ENCODE peak calls at places on chromosome 6, in ten cellular contexts. H is Panc1, U is brain microvascular endothelial cell, B is GM10248, Q is heart left ventricle, Y is ovary, S is astrocyte of the spinal cord, G is mucosa of descending colon, X is PC-3, P is Calu3. E is an unnamed sample.

GRCh38 chr6:37569999-37570776 is 70.5 kb upstream of the CCDC167 start:
- DNase-seq in B (no peak), U (no peak), G (no peak), Q (no peak), X (no peak), Y (no peak), S (no peak), P (no peak), H (no peak), E (no peak)

GRCh38 chr6:137881522-137881886 is 14.4 kb downstream of the TNFAIP3 start:
- DNase-seq in B (no peak), X (no peak), U (no peak), G (no peak), H (no peak), P (no peak), S (no peak), Y (no peak), Q (no peak), E (no peak)

GRCh38 chr6:92706976-92707375 is 712.4 kb downstream of the EPHA7 start:
- DNase-seq in U (no peak), P (no peak), Y (no peak), X (peak), Q (no peak), B (no peak), S (no peak), H (no peak), G (no peak), E (no peak)

GRCh38 chr6:55034752-55035151 is 139.6 kb upstream of the HCRTR2 start:
- DNase-seq in U (no peak), P (no peak), S (no peak), G (no peak), X (no peak), H (no peak), B (no peak), Q (no peak), Y (no peak), E (no peak)

GRCh38 chr6:1481326-1481725 is 92.0 kb downstream of the FOXF2 start:
- DNase-seq in Y (no peak), U (peak), X (peak), G (no peak), B (no peak), S (peak), Q (no peak), H (no peak), P (no peak), E (peak)

GRCh38 chr6:139540276-139540675 is 165.8 kb upstream of the CITED2 start:
- DNase-seq in Y (no peak), S (peak), Q (peak), G (no peak), P (peak), U (peak), X (peak), B (no peak), H (peak), E (no peak)

GRCh38 chr6:102051001-102051400 is 657.5 kb downstream of the GRIK2 start:
- DNase-seq in H (no peak), S (no peak), Y (no peak), U (no peak), X (no peak), B (no peak), Q (no peak), G (no peak), P (no peak), E (no peak)

GRCh38 chr6:131966443-131966842 is 15.3 kb upstream of the CCN2 start:
- DNase-seq in Y (no peak), H (no peak), P (no peak), G (no peak), B (no peak), U (peak), X (no peak), S (peak), Q (no peak), E (no peak)

GRCh38 chr6:170480045-170480714 is 72.9 kb downstream of the PSMB1 start:
- DNase-seq in U (peak), H (no peak), B (no peak), Q (no peak), S (peak), P (no peak), X (no peak), Y (peak), G (no peak), E (no peak)

GRCh38 chr6:633611-634010 is 23.3 kb downstream of the HUS1B start:
- DNase-seq in G (no peak), Q (no peak), B (no peak), Y (no peak), P (no peak), U (no peak), X (no peak), H (no peak), S (no peak), E (no peak)

GRCh38 chr6:14442250-14442649 is 324.7 kb downstream of the CD83 start:
- DNase-seq in P (no peak), Y (no peak), X (no peak), S (no peak), Q (no peak), H (no peak), B (no peak), G (no peak), U (no peak), E (no peak)

GRCh38 chr6:131923356-131923755 is 27.8 kb downstream of the CCN2 start:
- DNase-seq in H (no peak), Q (no peak), G (peak), B (no peak), U (peak), S (peak), X (peak), P (peak), Y (peak), E (peak)

GRCh38 chr6:166715065-166715464 is 88.0 kb upstream of the RPS6KA2 start:
- DNase-seq in Q (no peak), U (no peak), B (no peak), X (no peak), H (no peak), P (no peak), Y (no peak), S (no peak), G (no peak), E (no peak)

GRCh38 chr6:17666646-17667045 is 40.1 kb downstream of the NUP153 start:
- DNase-seq in X (no peak), B (no peak), Y (no peak), G (no peak), Q (no peak), S (no peak), P (no peak), U (no peak), H (no peak), E (no peak)

GRCh38 chr6:57086843-57087242 is 3.1 kb upstream of the ZNF451 start:
- DNase-seq in U (no peak), P (no peak), X (no peak), Q (no peak), S (no peak), G (no peak), H (no peak), B (no peak), Y (no peak), E (no peak)

GRCh38 chr6:39231844-39232243 is 2.6 kb upstream of the KCNK5 start:
- DNase-seq in P (no peak), X (no peak), U (no peak), G (no peak), Y (no peak), Q (no peak), S (no peak), B (no peak), H (no peak), E (no peak)

GRCh38 chr6:52649521-52649920 is 21.4 kb upstream of the TMEM14A start:
- DNase-seq in Q (no peak), S (no peak), P (no peak), Y (no peak), B (no peak), U (no peak), G (no peak), X (no peak), H (no peak), E (no peak)

GRCh38 chr6:30150671-30151395 is 10.2 kb downstream of the TRIM10 start:
- DNase-seq in Q (no peak), H (no peak), S (no peak), B (no peak), U (no peak), G (no peak), P (no peak), Y (no peak), X (no peak), E (peak)

GRCh38 chr6:143233563-143234285 is 173.0 kb downstream of the AIG1 start:
- DNase-seq in P (no peak), X (no peak), G (no peak), S (no peak), B (no peak), U (no peak), H (no peak), Q (no peak), Y (no peak), E (no peak)

GRCh38 chr6:37042139-37042538 is 36.7 kb downstream of the FGD2 start:
- DNase-seq in X (no peak), G (peak), S (no peak), U (no peak), H (no peak), B (no peak), Q (no peak), Y (no peak), P (no peak), E (no peak)

GRCh38 chr6:71510057-71510713 is 221.6 kb downstream of the OGFRL1 start:
- DNase-seq in Q (peak), S (peak), Y (peak), H (no peak), G (peak), B (peak), P (peak), X (peak), U (peak), E (peak)

DNA sequence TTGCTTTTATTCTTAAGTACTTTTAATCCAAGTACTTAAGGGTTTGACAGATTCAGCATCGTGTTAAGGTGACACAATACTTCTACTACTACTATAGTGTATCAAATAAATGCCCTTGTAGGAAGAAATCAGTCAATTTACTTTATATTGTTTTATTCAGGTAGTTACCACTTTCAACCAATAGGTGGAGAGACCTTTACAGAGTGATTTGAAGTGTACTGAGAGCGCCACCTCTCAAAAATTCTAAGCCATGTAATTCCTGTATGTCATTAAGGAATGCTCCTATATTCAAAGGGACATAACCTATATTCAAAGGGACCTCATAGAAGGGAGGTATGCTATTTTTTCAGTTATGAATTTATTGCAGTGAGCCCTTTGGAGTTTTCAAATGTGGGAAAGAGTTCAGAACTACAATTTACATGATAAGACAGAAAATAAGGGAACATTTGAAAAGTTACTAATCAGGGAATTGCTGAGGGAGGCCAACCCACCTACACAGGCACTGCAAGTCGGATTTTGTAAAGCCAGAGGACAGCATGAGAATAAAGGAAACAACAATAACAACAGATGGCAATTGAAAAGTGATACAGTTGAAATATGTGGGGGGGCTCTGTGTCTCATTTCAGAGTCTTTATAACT is 955.6 kb downstream of the TBC1D32 start:
- DNase-seq in H (peak), P (no peak), B (peak), Q (no peak), X (peak), U (no peak), Y (no peak), G (no peak), S (peak), E (peak)
- TF ChIP-seq CTCF in H (peak), P (peak), B (peak), Q (peak), X (peak), U (peak), Y (no peak), G (no peak), S (peak), E (peak)

GRCh38 chr6:15824851-15825250 is 162.0 kb upstream of the DTNBP1 start:
- DNase-seq in P (no peak), G (no peak), Y (no peak), S (no peak), H (no peak), U (no peak), B (no peak), X (no peak), Q (no peak), E (no peak)

GRCh38 chr6:15827492-15828255 is 164.8 kb upstream of the DTNBP1 start:
- DNase-seq in U (no peak), S (no peak), Q (peak), X (no peak), H (no peak), P (no peak), B (no peak), Y (no peak), G (no peak), E (no peak)

GRCh38 chr6:15825332-15825930 is 162.6 kb upstream of the DTNBP1 start:
- DNase-seq in B (no peak), Q (no peak), U (no peak), P (no peak), G (no peak), Y (no peak), S (no peak), H (no peak), X (no peak), E (no peak)

GRCh38 chr6:15823838-15824414 is 161.1 kb upstream of the DTNBP1 start:
- DNase-seq in Q (no peak), X (no peak), Y (no peak), S (no peak), H (no peak), U (no peak), B (peak), P (no peak), G (no peak), E (no peak)

GRCh38 chr6:15826814-15827213 is 164.0 kb upstream of the DTNBP1 start:
- DNase-seq in B (no peak), X (no peak), G (no peak), S (no peak), P (no peak), H (no peak), U (no peak), Y (no peak), Q (no peak), E (no peak)
- TF ChIP-seq CTCF in B (no peak), X (no peak), G (no peak), S (no peak), P (no peak), H (no peak), U (no peak), Y (no peak), Q (no peak), E (no peak)

GRCh38 chr6:88492824-88493223 is 326.7 kb upstream of the CNR1 start:
- DNase-seq in S (peak), H (no peak), Q (no peak), X (peak), U (peak), G (no peak), P (peak), B (no peak), Y (no peak), E (peak)
- TF ChIP-seq CTCF in S (peak), H (peak), Q (peak), X (peak), U (peak), G (no peak), P (peak), B (peak), Y (no peak), E (peak)

GRCh38 chr6:119832411-119832810 is 482.9 kb upstream of the MAN1A1 start:
- DNase-seq in X (peak), H (no peak), Y (no peak), B (no peak), P (no peak), G (no peak), U (no peak), Q (no peak), S (no peak), E (no peak)
- TF ChIP-seq CTCF in X (no peak), H (no peak), Y (no peak), B (no peak), P (no peak), G (no peak), U (no peak), Q (no peak), S (no peak), E (no peak)

GRCh38 chr6:47633141-47633540 is 65.2 kb upstream of the ADGRF4 start:
- DNase-seq in Y (no peak), G (no peak), S (no peak), B (no peak), P (no peak), X (peak), H (no peak), U (no peak), Q (no peak), E (no peak)
- TF ChIP-seq CTCF in Y (no peak), G (no peak), S (no peak), B (peak), P (no peak), X (peak), H (peak), U (peak), Q (no peak), E (peak)

GRCh38 chr6:125802383-125802782 is 11.6 kb downstream of the NCOA7 start:
- DNase-seq in Y (no peak), P (no peak), H (no peak), G (no peak), X (no peak), U (no peak), B (no peak), S (no peak), Q (no peak), E (no peak)

GRCh38 chr6:125807293-125807692 is 16.5 kb downstream of the NCOA7 start:
- DNase-seq in H (no peak), P (no peak), Q (no peak), B (no peak), S (no peak), G (no peak), Y (no peak), X (no peak), U (no peak), E (no peak)

GRCh38 chr6:125802943-125803377 is 12.2 kb downstream of the NCOA7 start:
- DNase-seq in Q (no peak), U (peak), B (no peak), G (no peak), S (peak), Y (no peak), H (no peak), P (no peak), X (peak), E (no peak)

GRCh38 chr6:125806813-125807212 is 16.1 kb downstream of the NCOA7 start:
- DNase-seq in U (no peak), Q (no peak), P (no peak), S (no peak), Y (no peak), X (no peak), G (no peak), H (no peak), B (no peak), E (no peak)

DNA sequence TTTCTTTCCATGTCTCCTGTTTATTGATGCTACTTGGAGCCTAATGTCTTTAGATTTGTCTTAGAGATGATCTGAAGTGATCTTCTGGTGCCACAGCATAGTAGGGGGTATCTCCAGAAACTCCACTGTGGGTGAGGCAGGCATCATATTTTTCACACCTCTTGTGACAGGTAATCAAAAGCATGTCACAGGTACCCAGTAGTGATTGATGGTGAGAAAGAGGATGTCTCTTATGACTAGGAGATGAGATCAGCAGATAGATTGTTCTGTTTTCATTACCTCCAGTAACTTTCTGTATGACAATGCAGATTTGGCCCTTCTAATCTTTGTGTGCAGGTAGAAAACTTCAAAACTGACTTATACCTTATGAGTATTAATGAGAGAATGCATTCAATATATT is 13.5 kb downstream of the NCOA7 start:
- DNase-seq in Y (no peak), G (no peak), B (peak), X (no peak), H (no peak), S (no peak), P (no peak), U (no peak), Q (no peak), E (no peak)
- TF ChIP-seq CTCF in Y (no peak), G (no peak), B (no peak), X (no peak), H (no peak), S (no peak), P (no peak), U (no peak), Q (no peak), E (no peak)

GRCh38 chr6:133969285-133969946 is 16.4 kb downstream of the TBPL1 start:
- DNase-seq in P (no peak), Q (no peak), Y (no peak), S (no peak), G (no peak), H (no peak), X (no peak), B (no peak), U (no peak), E (no peak)

GRCh38 chr6:133964702-133965101 is 11.7 kb downstream of the TBPL1 start:
- DNase-seq in X (no peak), U (no peak), S (no peak), H (no peak), Y (no peak), G (no peak), P (no peak), Q (no peak), B (no peak), E (no peak)

GRCh38 chr6:133965817-133966360 is 12.9 kb downstream of the TBPL1 start:
- DNase-seq in H (no peak), U (no peak), P (no peak), G (no peak), S (no peak), Y (no peak), B (no peak), Q (no peak), X (no peak), E (no peak)

GRCh38 chr6:133964052-133964451 is 11.0 kb downstream of the TBPL1 start:
- DNase-seq in Y (no peak), S (peak), X (peak), P (no peak), G (no peak), Q (no peak), B (no peak), U (peak), H (no peak), E (peak)

DNA sequence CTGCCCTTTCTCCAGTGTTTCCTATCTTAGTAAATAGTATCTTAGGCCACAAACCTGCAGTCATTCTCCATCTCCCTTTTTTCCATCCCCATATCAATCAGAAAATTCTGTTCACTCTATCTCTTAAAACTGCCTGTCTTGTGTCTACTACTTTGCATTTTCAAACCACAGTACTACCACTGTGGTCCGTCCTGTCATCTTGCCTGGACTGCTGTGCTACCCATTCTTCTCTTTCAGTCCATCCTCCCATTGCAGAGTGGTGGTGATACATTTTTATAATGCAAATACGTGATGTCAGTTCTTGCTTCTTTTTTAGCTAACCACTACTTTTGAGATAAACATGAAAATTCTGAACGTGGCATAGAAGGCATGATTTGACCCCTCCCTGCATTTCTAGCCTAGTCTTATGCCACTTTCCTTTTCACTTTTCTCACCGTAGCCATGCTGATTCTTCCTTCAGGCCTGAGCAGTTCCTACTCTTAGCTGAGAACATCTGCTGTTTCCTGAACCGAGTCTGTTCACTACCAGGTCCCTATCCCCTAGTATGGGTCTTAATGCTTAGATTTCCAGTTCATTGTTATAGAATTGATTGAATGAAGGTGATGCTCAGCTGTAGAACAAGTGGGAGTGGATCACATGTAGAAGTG is 13.8 kb downstream of the TBPL1 start:
- DNase-seq in G (no peak), Y (no peak), B (peak), S (no peak), X (no peak), Q (no peak), U (no peak), P (no peak), H (no peak), E (no peak)
- TF ChIP-seq CTCF in G (no peak), Y (no peak), B (no peak), S (no peak), X (no peak), Q (no peak), U (no peak), P (no peak), H (no peak), E (no peak)

GRCh38 chr6:110195639-110196038 is 15.4 kb downstream of the CDC40 start:
- DNase-seq in B (no peak), Y (no peak), S (no peak), H (no peak), U (no peak), P (no peak), Q (no peak), G (no peak), X (no peak), E (no peak)
- TF ChIP-seq CTCF in B (no peak), Y (no peak), S (no peak), H (no peak), U (no peak), P (no peak), Q (no peak), G (no peak), X (no peak), E (no peak)

DNA sequence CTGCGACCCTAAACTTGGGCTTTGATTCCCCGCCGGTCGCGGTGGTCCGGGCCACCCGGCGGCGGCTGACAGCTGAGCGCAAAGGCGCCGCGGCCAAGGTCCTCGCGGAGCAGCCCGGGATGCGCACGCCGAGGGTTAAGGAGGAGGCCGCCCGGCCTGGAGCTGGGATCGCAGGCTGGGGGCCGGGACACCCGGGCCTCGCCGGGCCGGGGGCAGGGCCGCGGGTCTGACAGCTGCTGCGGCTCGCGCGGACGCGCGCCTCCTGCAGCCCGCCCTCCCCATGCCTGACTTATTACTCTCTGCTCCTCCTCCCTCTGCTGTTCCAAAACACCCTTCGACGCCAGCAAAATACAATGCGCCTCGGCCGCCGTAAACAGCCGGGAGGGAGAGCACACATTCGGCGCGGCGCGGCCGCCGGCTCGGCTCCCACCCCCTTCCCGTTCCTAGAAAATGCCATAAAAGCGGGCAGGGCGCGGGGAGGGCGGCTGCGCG is 743 bp downstream of the BACH2 start:
- DNase-seq in G (peak), X (peak), U (peak), H (no peak), B (peak), Q (peak), P (peak), S (peak), Y (peak), E (peak)
- TF ChIP-seq CTCF in G (no peak), X (no peak), U (peak), H (no peak), B (no peak), Q (peak), P (no peak), S (no peak), Y (peak), E (no peak)

E was measured in astrocyte of the cerebellum.